ENCODE peak calls at places on chromosomes 7 and 10, in five cellular contexts. L is NCI-H2029 treated with DMSO at 0.1 percent for 48 hours; G is stimulated activated CD4-positive, alpha-beta T cell treated with anti-CD3 and anti-CD28 coated beads, Interleukin-2, amount 100 ng/mL, for 48 hours; Z is KBM-7; F is activated T-cell treated with anti-CD3 and anti-CD28 coated beads, Interleukin-2, amount 50 U/mL, for 4 hours. R is an unnamed sample.
A peak's percentile ranks its signal among the peaks of the same experiment; 100 is the strongest.

GRCh38 chr7:28389504-28390385 is 22.6 kb upstream of the CREB5 start:
- DNase-seq in G (no peak), Z (peak; percentile 77), L (peak; percentile 56), F (no peak), R (no peak)

GRCh38 chr10:62083413-62083794 is 181.9 kb downstream of the ARID5B start:
- DNase-seq in Z (peak; percentile 24), L (no peak), G (no peak), F (no peak), R (no peak)

GRCh38 chr10:64115913-64116643 is 594.9 kb downstream of the REEP3 start:
- DNase-seq in F (no peak), Z (peak; percentile 28), G (no peak), L (no peak), R (no peak)

GRCh38 chr10:128435811-128436210 is 309.6 kb upstream of the MKI67 start:
- DNase-seq in G (no peak), Z (no peak), F (no peak), L (no peak), R (no peak)

GRCh38 chr10:31742255-31742654 is 186.4 kb downstream of the ARHGAP12 start:
- DNase-seq in Z (no peak), L (no peak), G (no peak), F (no peak), R (no peak)

GRCh38 chr10:119871881-119872609 is 598 bp downstream of the MCMBP start:
- DNase-seq in G (peak; percentile 42), L (no peak), F (peak; percentile 47), Z (peak; percentile 83), R (no peak)

GRCh38 chr10:59805043-59805442 is 51.8 kb upstream of the MRLN start:
- DNase-seq in F (no peak), G (peak; percentile 10), L (no peak), Z (peak; percentile 61), R (peak; percentile 30)

GRCh38 chr10:13787015-13787421 is 200.3 kb downstream of the PRPF18 start:
- DNase-seq in F (peak; percentile 63), Z (no peak), L (no peak), G (peak; percentile 51), R (no peak)

GRCh38 chr7:21960922-21961321 is 15.2 kb upstream of the CDCA7L start:
- DNase-seq in F (no peak), L (no peak), Z (no peak), G (no peak), R (no peak)

R was measured in CMK.